ENCODE peak calls at places on chromosomes 6 and 20, in five cellular contexts. One of them, this sample, is unnamed.

GRCh38 chr6:98827295-98828159 is 6.8 kb upstream of the POU3F2 start:
- DNase-seq in cardiac fibroblast: peak
- DNase-seq in cardiac muscle cell: no peak
- DNase-seq in fibroblast of the conjunctiva: no peak
- DNase-seq in lower lobe of right lung: no peak
- DNase-seq in this sample: no peak

GRCh38 chr6:54366647-54367327 is 58.5 kb downstream of the TINAG start:
- DNase-seq in cardiac fibroblast: peak
- DNase-seq in cardiac muscle cell: peak
- DNase-seq in fibroblast of the conjunctiva: no peak
- DNase-seq in lower lobe of right lung: no peak
- DNase-seq in this sample: no peak

GRCh38 chr6:125906158-125906998 is 50.2 kb upstream of the HINT3 start:
- DNase-seq in cardiac fibroblast: peak
- DNase-seq in cardiac muscle cell: peak
- DNase-seq in fibroblast of the conjunctiva: no peak
- DNase-seq in lower lobe of right lung: peak
- DNase-seq in this sample: no peak

GRCh38 chr6:107683183-107683582 is 140.9 kb downstream of the SCML4 start:
- DNase-seq in cardiac fibroblast: no peak
- DNase-seq in cardiac muscle cell: no peak
- DNase-seq in fibroblast of the conjunctiva: no peak
- DNase-seq in lower lobe of right lung: no peak
- DNase-seq in this sample: no peak

GRCh38 chr6:116217069-116217468 is 36.8 kb downstream of the TSPYL4 start:
- DNase-seq in cardiac fibroblast: peak
- DNase-seq in cardiac muscle cell: peak
- DNase-seq in fibroblast of the conjunctiva: peak
- DNase-seq in lower lobe of right lung: no peak
- DNase-seq in this sample: peak

GRCh38 chr6:31138982-31139381 is at the start of gene PSORS1C2:
- DNase-seq in cardiac fibroblast: no peak
- DNase-seq in cardiac muscle cell: no peak
- DNase-seq in fibroblast of the conjunctiva: no peak
- DNase-seq in lower lobe of right lung: no peak
- DNase-seq in this sample: no peak

GRCh38 chr6:136959471-136959891 is 37.4 kb downstream of the SLC35D3 start:
- DNase-seq in cardiac fibroblast: no peak
- DNase-seq in cardiac muscle cell: no peak
- DNase-seq in fibroblast of the conjunctiva: no peak
- DNase-seq in lower lobe of right lung: peak
- DNase-seq in this sample: no peak

GRCh38 chr6:25279748-25280616 is 808 bp downstream of the CARMIL1 start:
- DNase-seq in cardiac fibroblast: no peak
- DNase-seq in cardiac muscle cell: no peak
- DNase-seq in fibroblast of the conjunctiva: no peak
- DNase-seq in lower lobe of right lung: peak
- DNase-seq in this sample: no peak

GRCh38 chr20:57919059-57919458 is 209.2 kb upstream of the PMEPA1 start:
- DNase-seq in cardiac fibroblast: no peak
- DNase-seq in cardiac muscle cell: no peak
- DNase-seq in fibroblast of the conjunctiva: no peak
- DNase-seq in lower lobe of right lung: no peak
- DNase-seq in this sample: no peak

GRCh38 chr20:45036044-45036755 is 64.7 kb downstream of the KCNS1 start:
- DNase-seq in cardiac fibroblast: peak
- DNase-seq in cardiac muscle cell: peak
- DNase-seq in fibroblast of the conjunctiva: peak
- DNase-seq in lower lobe of right lung: no peak
- DNase-seq in this sample: no peak

GRCh38 chr20:61135266-61135665 is 116.8 kb upstream of the CDH4 start:
- DNase-seq in cardiac fibroblast: no peak
- DNase-seq in cardiac muscle cell: no peak
- DNase-seq in fibroblast of the conjunctiva: no peak
- DNase-seq in lower lobe of right lung: no peak
- DNase-seq in this sample: no peak

GRCh38 chr20:8246153-8246552 is 114.1 kb downstream of the PLCB1 start:
- DNase-seq in cardiac fibroblast: no peak
- DNase-seq in cardiac muscle cell: no peak
- DNase-seq in fibroblast of the conjunctiva: no peak
- DNase-seq in lower lobe of right lung: no peak
- DNase-seq in this sample: no peak

GRCh38 chr6:139569561-139569960 is 195.1 kb upstream of the CITED2 start:
- DNase-seq in cardiac fibroblast: no peak
- DNase-seq in cardiac muscle cell: no peak
- DNase-seq in fibroblast of the conjunctiva: no peak
- DNase-seq in lower lobe of right lung: no peak
- DNase-seq in this sample: no peak

GRCh38 chr6:164214066-164214465 is 799.5 kb downstream of the QKI start:
- DNase-seq in cardiac fibroblast: no peak
- DNase-seq in cardiac muscle cell: no peak
- DNase-seq in fibroblast of the conjunctiva: no peak
- DNase-seq in lower lobe of right lung: no peak
- DNase-seq in this sample: no peak

GRCh38 chr20:50930139-50931047 is 844 bp downstream of the ADNP start:
- DNase-seq in cardiac fibroblast: no peak
- DNase-seq in cardiac muscle cell: no peak
- DNase-seq in fibroblast of the conjunctiva: no peak
- DNase-seq in lower lobe of right lung: peak
- DNase-seq in this sample: no peak

GRCh38 chr6:111176038-111176762 is 88.9 kb downstream of the SLC16A10 start:
- DNase-seq in cardiac fibroblast: no peak
- DNase-seq in cardiac muscle cell: no peak
- DNase-seq in fibroblast of the conjunctiva: no peak
- DNase-seq in lower lobe of right lung: no peak
- DNase-seq in this sample: no peak

GRCh38 chr20:24783631-24784492 is 165.2 kb upstream of the CST7 start:
- DNase-seq in cardiac fibroblast: no peak
- DNase-seq in cardiac muscle cell: no peak
- DNase-seq in fibroblast of the conjunctiva: no peak
- DNase-seq in lower lobe of right lung: peak
- DNase-seq in this sample: no peak

GRCh38 chr20:45957021-45957941 is 14.7 kb downstream of the ZNF335 start:
- DNase-seq in cardiac fibroblast: no peak
- DNase-seq in cardiac muscle cell: no peak
- DNase-seq in fibroblast of the conjunctiva: no peak
- DNase-seq in lower lobe of right lung: peak
- DNase-seq in this sample: no peak

GRCh38 chr20:17643531-17644188 is 38.4 kb downstream of the RRBP1 start:
- DNase-seq in cardiac fibroblast: no peak
- DNase-seq in cardiac muscle cell: no peak
- DNase-seq in fibroblast of the conjunctiva: no peak
- DNase-seq in lower lobe of right lung: peak
- DNase-seq in this sample: no peak

GRCh38 chr6:155080876-155081845 is 86.0 kb downstream of the TIAM2 start:
- DNase-seq in cardiac fibroblast: no peak
- DNase-seq in cardiac muscle cell: no peak
- DNase-seq in fibroblast of the conjunctiva: no peak
- DNase-seq in lower lobe of right lung: no peak
- DNase-seq in this sample: no peak

GRCh38 chr20:51259455-51259854 is 236.5 kb upstream of the KCNG1 start:
- DNase-seq in cardiac fibroblast: no peak
- DNase-seq in cardiac muscle cell: no peak
- DNase-seq in fibroblast of the conjunctiva: no peak
- DNase-seq in lower lobe of right lung: no peak
- DNase-seq in this sample: no peak

GRCh38 chr6:118324081-118324480 is 224.0 kb upstream of the PLN start:
- DNase-seq in cardiac fibroblast: no peak
- DNase-seq in cardiac muscle cell: no peak
- DNase-seq in fibroblast of the conjunctiva: no peak
- DNase-seq in lower lobe of right lung: no peak
- DNase-seq in this sample: no peak

GRCh38 chr6:116073765-116074450 is 13.2 kb upstream of the FRK start:
- DNase-seq in cardiac fibroblast: no peak
- DNase-seq in cardiac muscle cell: no peak
- DNase-seq in fibroblast of the conjunctiva: peak
- DNase-seq in lower lobe of right lung: no peak
- DNase-seq in this sample: no peak

GRCh38 chr6:44338228-44339122 is 4.0 kb upstream of the SPATS1 start:
- DNase-seq in cardiac fibroblast: peak
- DNase-seq in cardiac muscle cell: peak
- DNase-seq in fibroblast of the conjunctiva: peak
- DNase-seq in lower lobe of right lung: no peak
- DNase-seq in this sample: no peak

GRCh38 chr6:111573892-111574800 is 31.5 kb downstream of the TRAF3IP2 start:
- DNase-seq in cardiac fibroblast: peak
- DNase-seq in cardiac muscle cell: peak
- DNase-seq in fibroblast of the conjunctiva: peak
- DNase-seq in lower lobe of right lung: no peak
- DNase-seq in this sample: no peak

GRCh38 chr6:28988536-28989415 is 16.3 kb downstream of the ZNF311 start:
- DNase-seq in cardiac fibroblast: peak
- DNase-seq in cardiac muscle cell: peak
- DNase-seq in fibroblast of the conjunctiva: peak
- DNase-seq in lower lobe of right lung: peak
- DNase-seq in this sample: no peak

GRCh38 chr6:85669735-85670194 is 27.1 kb upstream of the SYNCRIP start:
- DNase-seq in cardiac fibroblast: no peak
- DNase-seq in cardiac muscle cell: peak
- DNase-seq in fibroblast of the conjunctiva: no peak
- DNase-seq in lower lobe of right lung: no peak
- DNase-seq in this sample: no peak

GRCh38 chr20:54014301-54014914 is 56.0 kb downstream of the BCAS1 start:
- DNase-seq in cardiac fibroblast: no peak
- DNase-seq in cardiac muscle cell: no peak
- DNase-seq in fibroblast of the conjunctiva: no peak
- DNase-seq in lower lobe of right lung: no peak
- DNase-seq in this sample: no peak

GRCh38 chr6:81451787-81452186 is 300.7 kb downstream of the TENT5A start:
- DNase-seq in cardiac fibroblast: peak
- DNase-seq in cardiac muscle cell: peak
- DNase-seq in fibroblast of the conjunctiva: peak
- DNase-seq in lower lobe of right lung: no peak
- DNase-seq in this sample: peak

GRCh38 chr20:7742479-7742878 is 197.8 kb downstream of the HAO1 start:
- DNase-seq in cardiac fibroblast: peak
- DNase-seq in cardiac muscle cell: peak
- DNase-seq in fibroblast of the conjunctiva: peak
- DNase-seq in lower lobe of right lung: no peak
- DNase-seq in this sample: no peak

GRCh38 chr6:66396549-66396948 is 689.5 kb upstream of the EYS start:
- DNase-seq in cardiac fibroblast: no peak
- DNase-seq in cardiac muscle cell: no peak
- DNase-seq in fibroblast of the conjunctiva: no peak
- DNase-seq in lower lobe of right lung: no peak
- DNase-seq in this sample: no peak

GRCh38 chr6:5084787-5085637 is at the start of gene PPP1R3G:
- DNase-seq in cardiac fibroblast: peak
- DNase-seq in cardiac muscle cell: peak
- DNase-seq in fibroblast of the conjunctiva: peak
- DNase-seq in lower lobe of right lung: peak
- DNase-seq in this sample: no peak

GRCh38 chr6:79538481-79538971 is 1.3 kb upstream of the LCA5 start:
- DNase-seq in cardiac fibroblast: peak
- DNase-seq in cardiac muscle cell: peak
- DNase-seq in fibroblast of the conjunctiva: no peak
- DNase-seq in lower lobe of right lung: no peak
- DNase-seq in this sample: no peak

GRCh38 chr20:43360016-43360415 is 97.7 kb upstream of the SRSF6 start:
- DNase-seq in cardiac fibroblast: no peak
- DNase-seq in cardiac muscle cell: no peak
- DNase-seq in fibroblast of the conjunctiva: no peak
- DNase-seq in lower lobe of right lung: no peak
- DNase-seq in this sample: no peak

GRCh38 chr6:10478187-10479040 is 42.7 kb upstream of the GCNT2 start:
- DNase-seq in cardiac fibroblast: peak
- DNase-seq in cardiac muscle cell: peak
- DNase-seq in fibroblast of the conjunctiva: peak
- DNase-seq in lower lobe of right lung: no peak
- DNase-seq in this sample: no peak

GRCh38 chr6:168116446-168116974 is 37.5 kb upstream of the FRMD1 start:
- DNase-seq in cardiac fibroblast: no peak
- DNase-seq in cardiac muscle cell: no peak
- DNase-seq in fibroblast of the conjunctiva: no peak
- DNase-seq in lower lobe of right lung: no peak
- DNase-seq in this sample: no peak

GRCh38 chr6:110554966-110555460 is 78.6 kb upstream of the SLC22A16 start:
- DNase-seq in cardiac fibroblast: no peak
- DNase-seq in cardiac muscle cell: no peak
- DNase-seq in fibroblast of the conjunctiva: no peak
- DNase-seq in lower lobe of right lung: no peak
- DNase-seq in this sample: no peak

GRCh38 chr20:17518339-17519052 is 12.7 kb downstream of the BFSP1 start:
- DNase-seq in cardiac fibroblast: no peak
- DNase-seq in cardiac muscle cell: no peak
- DNase-seq in fibroblast of the conjunctiva: no peak
- DNase-seq in lower lobe of right lung: peak
- DNase-seq in this sample: no peak

GRCh38 chr6:7721654-7722053 is 4.2 kb upstream of the BMP6 start:
- DNase-seq in cardiac fibroblast: peak
- DNase-seq in cardiac muscle cell: peak
- DNase-seq in fibroblast of the conjunctiva: no peak
- DNase-seq in lower lobe of right lung: no peak
- DNase-seq in this sample: no peak

This sample was measured in amniotic stem cell.